ENCODE peak calls at places on chromosomes 13 and 19, in eight cellular contexts. M, P, D, X, L, H, N and Z are unnamed samples.

GRCh38 chr19:28468701-28469459 is 744.1 kb downstream of the UQCRFS1 start:
- DNase-seq in M (no peak), P (peak; percentile 29), D (peak; percentile 24), X (no peak), L (no peak), H (no peak), N (peak; percentile 47), Z (no peak)

GRCh38 chr13:41500501-41500900 is 43.2 kb downstream of the RGCC start:
- DNase-seq in M (no peak), P (peak; percentile 22), D (no peak), X (no peak), L (no peak), H (no peak), N (peak; percentile 72), Z (no peak)

GRCh38 chr13:20492641-20493040 is 33.0 kb downstream of the CRYL1 start:
- DNase-seq in M (no peak), P (peak; percentile 30), D (no peak), X (peak; percentile 24), L (no peak), H (peak; percentile 22), N (no peak), Z (no peak)

GRCh38 chr13:101942038-101942437 is 459.8 kb downstream of the FGF14 start:
- DNase-seq in M (no peak), P (peak; percentile 24), D (peak; percentile 25), X (peak; percentile 54), L (no peak), H (peak; percentile 15), N (no peak), Z (no peak)

GRCh38 chr19:44623080-44623479 is 9.7 kb downstream of the IGSF23 start:
- DNase-seq in M (no peak), P (no peak), D (no peak), X (no peak), L (no peak), H (no peak), N (no peak), Z (no peak)

GRCh38 chr13:30464496-30465351 is 1.0 kb downstream of the HMGB1 start:
- DNase-seq in M (peak; percentile 79), P (no peak), D (peak; percentile 87), X (peak; percentile 85), L (peak; percentile 69), H (peak; percentile 22), N (peak; percentile 88), Z (peak; percentile 77)

GRCh38 chr13:93857126-93857525 is 622.4 kb downstream of the DCT start:
- DNase-seq in M (no peak), P (no peak), D (no peak), X (no peak), L (no peak), H (no peak), N (no peak), Z (no peak)

GRCh38 chr19:31304877-31305312 is 44.3 kb downstream of the TSHZ3 start:
- DNase-seq in M (no peak), P (no peak), D (no peak), X (no peak), L (no peak), H (no peak), N (no peak), Z (no peak)

GRCh38 chr19:55264531-55264930 is 5.7 kb upstream of the PPP6R1 start:
- DNase-seq in M (no peak), P (no peak), D (no peak), X (no peak), L (no peak), H (no peak), N (no peak), Z (no peak)

GRCh38 chr13:65597839-65598818 is 1632.0 kb downstream of the PCDH9 start:
- DNase-seq in M (no peak), P (no peak), D (no peak), X (no peak), L (no peak), H (no peak), N (no peak), Z (no peak)

GRCh38 chr13:32642316-32642715 is 56.1 kb downstream of the PDS5B start:
- DNase-seq in M (no peak), P (no peak), D (no peak), X (no peak), L (no peak), H (no peak), N (no peak), Z (no peak)

GRCh38 chr19:54654447-54655321 is 8.1 kb upstream of the LILRB4 start:
- DNase-seq in M (no peak), P (no peak), D (no peak), X (peak; percentile 21), L (no peak), H (no peak), N (peak; percentile 19), Z (no peak)

GRCh38 chr13:80224468-80224867 is 116.5 kb downstream of the SPRY2 start:
- DNase-seq in M (no peak), P (no peak), D (no peak), X (no peak), L (no peak), H (no peak), N (no peak), Z (no peak)

GRCh38 chr13:110327036-110327790 is 20.1 kb downstream of the COL4A2 start:
- DNase-seq in M (no peak), P (no peak), D (no peak), X (no peak), L (no peak), H (no peak), N (no peak), Z (no peak)

GRCh38 chr13:42405665-42406390 is 133.9 kb downstream of the AKAP11 start:
- DNase-seq in M (no peak), P (no peak), D (no peak), X (no peak), L (no peak), H (no peak), N (peak; percentile 48), Z (no peak)

GRCh38 chr13:40345149-40345514 is 321.3 kb downstream of the FOXO1 start:
- DNase-seq in M (no peak), P (no peak), D (no peak), X (no peak), L (no peak), H (no peak), N (no peak), Z (no peak)

GRCh38 chr13:23724196-23724970 is 154.2 kb downstream of the TNFRSF19 start:
- DNase-seq in M (no peak), P (no peak), D (no peak), X (no peak), L (no peak), H (no peak), N (no peak), Z (no peak)

GRCh38 chr19:58317481-58318072 is 9.2 kb upstream of the ZSCAN22 start:
- DNase-seq in M (no peak), P (no peak), D (no peak), X (no peak), L (no peak), H (no peak), N (no peak), Z (no peak)

GRCh38 chr19:5968431-5969373 is 9.2 kb downstream of the RANBP3 start:
- DNase-seq in M (no peak), P (no peak), D (no peak), X (no peak), L (no peak), H (no peak), N (no peak), Z (no peak)

DNA sequence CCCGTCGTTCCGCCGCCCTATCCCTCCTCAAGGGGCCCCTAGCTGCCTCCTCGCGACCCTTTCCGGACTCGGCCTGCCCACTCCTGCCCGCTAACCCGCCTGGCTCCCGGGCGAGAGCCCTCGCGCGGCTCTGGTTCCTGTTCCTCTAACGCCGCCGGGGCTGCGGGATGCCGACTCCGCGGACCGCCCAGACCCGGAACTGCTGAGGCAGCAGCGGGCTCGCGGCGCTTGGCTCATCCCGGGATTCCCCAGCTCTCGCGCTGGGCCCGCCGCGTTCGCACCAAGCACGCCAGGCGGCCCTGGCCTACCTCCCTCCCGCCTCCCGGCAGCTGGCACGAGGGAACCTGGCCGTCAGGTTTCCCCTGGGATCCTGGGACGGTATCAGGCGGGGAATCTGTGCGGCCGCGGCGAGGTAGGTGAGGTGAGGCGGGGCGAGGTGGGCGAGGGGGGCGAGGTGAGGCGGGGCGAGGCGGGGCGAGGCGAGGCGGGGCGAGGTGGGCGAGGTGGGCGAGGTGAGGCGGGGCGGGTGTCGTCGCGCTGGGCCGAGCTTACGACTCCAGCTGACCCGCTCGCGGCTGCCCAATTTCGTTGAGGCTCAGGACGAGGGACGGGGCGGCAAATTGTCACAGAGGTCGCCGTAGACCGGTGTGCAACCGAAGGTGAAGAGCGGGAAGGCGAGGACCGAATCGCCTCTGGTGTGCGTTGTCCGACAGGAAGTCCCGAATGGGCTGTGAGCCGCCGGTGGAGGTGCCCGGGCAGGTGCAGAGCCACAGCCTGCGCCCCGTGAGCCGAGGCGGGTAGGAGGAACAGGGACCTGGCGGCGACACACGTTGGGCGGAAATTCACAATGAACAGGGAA is at the start of the genes CCDC122 and LACC1:
- DNase-seq in M (peak; percentile 78), P (peak; percentile 55), D (peak; percentile 83), X (peak; percentile 77), L (peak; percentile 87), H (peak; percentile 66), N (peak; percentile 92), Z (peak; percentile 78)
- TF ChIP-seq POLR2A in M (peak; percentile 72), P (peak; percentile 18), D (no peak), X (no peak), L (peak; percentile 35), H (peak; percentile 52), N (peak; percentile 80), Z (peak; percentile 68)

DNA sequence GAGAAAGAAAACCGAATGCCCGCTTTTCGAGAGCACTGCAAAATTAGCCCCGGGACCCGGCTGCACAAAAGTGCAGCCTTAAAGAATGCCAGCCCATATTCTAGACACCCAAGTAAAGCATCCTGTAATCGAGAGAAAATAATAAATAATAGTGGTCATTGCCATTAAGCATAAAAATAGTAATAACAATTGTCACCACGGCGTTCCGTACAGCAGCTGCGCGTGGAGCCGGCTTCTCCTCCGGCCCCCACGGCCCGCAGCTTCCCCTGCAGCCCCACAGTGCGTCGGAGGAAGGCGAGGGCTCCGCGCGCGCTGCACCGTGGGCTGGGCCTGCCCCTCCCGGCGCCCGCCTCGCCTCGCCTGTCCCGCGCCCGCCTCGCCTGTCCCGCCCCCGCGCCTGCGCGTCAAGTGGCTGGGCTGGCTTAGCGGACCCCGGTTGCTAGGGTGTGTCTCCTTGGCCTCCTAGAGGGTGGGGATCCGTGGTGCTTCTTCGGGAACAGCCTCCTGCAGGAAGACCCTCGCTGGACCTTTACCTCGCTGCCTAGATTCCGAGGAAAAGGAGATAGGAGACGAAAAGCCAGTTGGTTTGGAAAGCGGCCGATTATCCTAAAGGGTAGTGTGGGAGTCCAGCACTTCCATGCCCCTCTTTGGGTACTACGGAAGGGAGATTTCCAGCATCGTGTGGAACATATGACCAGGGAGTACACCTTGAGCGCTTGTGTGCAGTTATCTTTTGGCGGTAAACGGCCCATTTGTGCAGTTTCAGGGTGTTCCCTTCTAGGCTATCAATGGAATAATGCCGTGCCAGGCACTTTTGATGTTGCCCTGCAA is at the start of gene LRRC63:
- DNase-seq in M (peak; percentile 55), P (peak; percentile 35), D (peak; percentile 76), X (peak; percentile 89), L (peak; percentile 87), H (peak; percentile 38), N (peak; percentile 90), Z (peak; percentile 73)
- TF ChIP-seq POLR2A in M (peak; percentile 12), P (no peak), D (no peak), X (no peak), L (no peak), H (peak; percentile 35), N (no peak), Z (peak; percentile 6)

GRCh38 chr19:1863638-1864479 is 480 bp upstream of the KLF16 start:
- DNase-seq in M (peak; percentile 88), P (peak; percentile 97), D (peak; percentile 93), X (peak; percentile 92), L (peak; percentile 91), H (no peak), N (peak; percentile 95), Z (peak; percentile 89)
- TF ChIP-seq POLR2A in M (no peak), P (peak; percentile 40), D (no peak), X (no peak), L (no peak), H (no peak), N (peak; percentile 26), Z (peak; percentile 33)

GRCh38 chr19:4791183-4792018 is at the start of gene FEM1A:
- DNase-seq in M (peak; percentile 99), P (peak; percentile 95), D (peak; percentile 100), X (peak; percentile 100), L (peak; percentile 99), H (peak; percentile 91), N (peak; percentile 100), Z (peak; percentile 100)
- TF ChIP-seq POLR2A in M (peak; percentile 75), P (peak; percentile 60), D (peak; percentile 7), X (no peak), L (no peak), H (peak; percentile 64), N (peak; percentile 63), Z (peak; percentile 72)